ENCODE peak calls at places on chromosome 15, in four cellular contexts. One of them, this sample, is unnamed.

GRCh38 chr15:71581406-71581930 is 228.9 kb upstream of the NR2E3 start:
- DNase-seq in AG04450: no peak
- DNase-seq in AG10803: peak
- DNase-seq in colonic mucosa: no peak
- DNase-seq in this sample: no peak

GRCh38 chr15:23026218-23026617 is 13.2 kb downstream of the TUBGCP5 start:
- DNase-seq in AG04450: no peak
- DNase-seq in AG10803: no peak
- DNase-seq in colonic mucosa: no peak
- DNase-seq in this sample: no peak

GRCh38 chr15:70299931-70300858 is 202.5 kb upstream of the TLE3 start:
- DNase-seq in AG04450: no peak
- DNase-seq in AG10803: no peak
- DNase-seq in colonic mucosa: no peak
- DNase-seq in this sample: no peak

GRCh38 chr15:63135804-63136203 is 14.1 kb downstream of the LACTB start:
- DNase-seq in AG04450: peak
- DNase-seq in AG10803: peak
- DNase-seq in colonic mucosa: no peak
- DNase-seq in this sample: peak

GRCh38 chr15:40999190-40999589 is 45.9 kb downstream of the CHAC1 start:
- DNase-seq in AG04450: peak
- DNase-seq in AG10803: peak
- DNase-seq in colonic mucosa: no peak
- DNase-seq in this sample: no peak

GRCh38 chr15:35937380-35937779 is 391.4 kb upstream of the DPH6 start:
- DNase-seq in AG04450: no peak
- DNase-seq in AG10803: no peak
- DNase-seq in colonic mucosa: no peak
- DNase-seq in this sample: no peak

GRCh38 chr15:80518522-80518921 is 114.3 kb downstream of the ARNT2 start:
- DNase-seq in AG04450: no peak
- DNase-seq in AG10803: no peak
- DNase-seq in colonic mucosa: no peak
- DNase-seq in this sample: no peak

GRCh38 chr15:69593981-69594966 is 141.7 kb downstream of the RPLP1 start:
- DNase-seq in AG04450: no peak
- DNase-seq in AG10803: peak
- DNase-seq in colonic mucosa: peak
- DNase-seq in this sample: peak

GRCh38 chr15:43249236-43249635 is 17.5 kb downstream of the TGM5 start:
- DNase-seq in AG04450: no peak
- DNase-seq in AG10803: no peak
- DNase-seq in colonic mucosa: no peak
- DNase-seq in this sample: no peak

GRCh38 chr15:66789029-66790025 is 87.3 kb downstream of the SMAD6 start:
- DNase-seq in AG04450: peak
- DNase-seq in AG10803: peak
- DNase-seq in colonic mucosa: no peak
- DNase-seq in this sample: no peak

GRCh38 chr15:26972636-26973035 is 1.7 kb downstream of the GABRG3 start:
- DNase-seq in AG04450: no peak
- DNase-seq in AG10803: no peak
- DNase-seq in colonic mucosa: no peak
- DNase-seq in this sample: no peak

GRCh38 chr15:100383302-100384107 is 41.7 kb upstream of the ADAMTS17 start:
- DNase-seq in AG04450: no peak
- DNase-seq in AG10803: no peak
- DNase-seq in colonic mucosa: peak
- DNase-seq in this sample: no peak
- TF ChIP-seq CTCF in AG04450: peak
- TF ChIP-seq CTCF in AG10803: peak
- TF ChIP-seq CTCF in colonic mucosa: peak
- TF ChIP-seq CTCF in this sample: peak

DNA sequence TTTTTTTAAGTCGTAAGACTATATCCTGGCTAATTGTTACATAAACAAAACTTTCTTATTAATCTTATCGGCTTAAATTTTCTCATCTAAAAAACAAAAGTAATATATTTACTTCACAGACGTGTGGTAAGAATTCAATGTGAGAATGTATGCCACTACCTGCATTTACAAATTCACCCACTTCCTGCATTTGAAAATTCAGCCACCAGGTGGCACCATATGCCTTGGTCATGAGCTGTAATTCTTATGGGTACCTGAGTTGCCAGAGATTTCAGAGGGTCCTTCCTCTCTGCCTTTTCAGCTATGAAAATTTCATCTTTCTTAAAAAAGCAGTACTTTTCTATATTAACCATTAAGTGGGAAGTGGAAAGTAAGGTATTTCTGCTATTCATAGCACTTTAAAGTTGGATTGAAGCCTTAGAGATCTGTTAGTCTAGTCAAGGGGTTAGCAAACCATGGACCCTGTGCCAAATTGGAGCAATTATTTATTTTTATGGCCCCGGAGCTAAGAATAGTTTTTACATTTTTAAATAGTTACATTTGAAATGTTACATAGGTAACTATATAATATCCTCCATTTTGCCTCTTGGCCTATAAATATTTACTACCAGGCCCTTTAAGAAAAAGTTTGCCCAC is 127.8 kb downstream of the HCN4 start:
- DNase-seq in AG04450: peak
- DNase-seq in AG10803: peak
- DNase-seq in colonic mucosa: peak
- DNase-seq in this sample: no peak
- TF ChIP-seq CTCF in AG04450: peak
- TF ChIP-seq CTCF in AG10803: peak
- TF ChIP-seq CTCF in colonic mucosa: peak
- TF ChIP-seq CTCF in this sample: peak

GRCh38 chr15:62020576-62021160 is 39.6 kb downstream of the VPS13C start:
- DNase-seq in AG04450: no peak
- DNase-seq in AG10803: no peak
- DNase-seq in colonic mucosa: no peak
- DNase-seq in this sample: no peak

GRCh38 chr15:62027916-62028315 is 32.3 kb downstream of the VPS13C start:
- DNase-seq in AG04450: no peak
- DNase-seq in AG10803: no peak
- DNase-seq in colonic mucosa: no peak
- DNase-seq in this sample: no peak

GRCh38 chr15:62026707-62027565 is 33.3 kb downstream of the VPS13C start:
- DNase-seq in AG04450: no peak
- DNase-seq in AG10803: no peak
- DNase-seq in colonic mucosa: no peak
- DNase-seq in this sample: no peak

GRCh38 chr15:62021991-62022600 is 38.2 kb downstream of the VPS13C start:
- DNase-seq in AG04450: no peak
- DNase-seq in AG10803: no peak
- DNase-seq in colonic mucosa: no peak
- DNase-seq in this sample: no peak
- TF ChIP-seq CTCF in AG04450: peak
- TF ChIP-seq CTCF in AG10803: peak
- TF ChIP-seq CTCF in colonic mucosa: no peak
- TF ChIP-seq CTCF in this sample: peak

GRCh38 chr15:38005949-38006800 is 71.7 kb downstream of the TMCO5A start:
- DNase-seq in AG04450: no peak
- DNase-seq in AG10803: no peak
- DNase-seq in colonic mucosa: no peak
- DNase-seq in this sample: peak

GRCh38 chr15:38004218-38004848 is 69.9 kb downstream of the TMCO5A start:
- DNase-seq in AG04450: no peak
- DNase-seq in AG10803: no peak
- DNase-seq in colonic mucosa: no peak
- DNase-seq in this sample: no peak

GRCh38 chr15:38002883-38003477 is 68.5 kb downstream of the TMCO5A start:
- DNase-seq in AG04450: peak
- DNase-seq in AG10803: peak
- DNase-seq in colonic mucosa: peak
- DNase-seq in this sample: peak
- TF ChIP-seq CTCF in AG04450: peak
- TF ChIP-seq CTCF in AG10803: peak
- TF ChIP-seq CTCF in colonic mucosa: peak
- TF ChIP-seq CTCF in this sample: peak

DNA sequence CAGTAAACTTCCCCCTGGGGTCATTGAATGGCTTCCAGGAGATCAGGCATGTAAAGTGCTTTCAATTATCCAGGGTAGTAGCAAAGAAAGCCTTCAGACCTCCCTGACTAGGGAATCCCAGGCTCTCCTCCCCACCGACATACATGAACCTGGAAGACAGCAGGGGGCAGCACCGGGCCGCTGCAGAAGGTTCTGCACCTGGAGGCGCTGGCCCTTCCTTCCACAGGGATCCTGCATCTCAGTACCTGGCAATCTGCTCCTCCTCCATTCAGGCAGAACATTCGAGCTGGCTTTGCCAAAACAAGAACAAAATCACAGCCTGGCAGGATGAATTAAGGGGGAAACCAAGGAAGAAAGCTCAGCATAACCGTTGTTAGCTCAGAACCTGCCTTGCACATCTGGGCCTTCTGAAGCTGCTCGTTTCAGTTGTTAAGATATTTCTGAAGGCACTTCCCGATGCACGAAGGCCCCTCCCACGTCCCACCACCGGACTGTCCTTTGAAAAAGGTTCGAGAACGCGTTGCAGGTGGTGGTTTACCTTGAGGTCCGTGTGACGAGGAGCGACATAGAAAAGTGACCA is 237.7 kb downstream of the SLCO3A1 start:
- DNase-seq in AG04450: no peak
- DNase-seq in AG10803: peak
- DNase-seq in colonic mucosa: peak
- DNase-seq in this sample: no peak
- TF ChIP-seq CTCF in AG04450: peak
- TF ChIP-seq CTCF in AG10803: peak
- TF ChIP-seq CTCF in colonic mucosa: peak
- TF ChIP-seq CTCF in this sample: peak